ENCODE peak calls at places on chromosome 7, in ten cellular contexts. P is cardiac muscle cell; C is SJSA1; L is stimulated activated CD4-positive, alpha-beta T cell treated with anti-CD3 and anti-CD28 coated beads, Interleukin-15, amount 100 ng/mL, for 1 hour; F is psoas muscle; A is GF-D8; M is AML-193; T is nucleus accumbens; R is activated CD4-positive, alpha-beta T cell treated with anti-CD3 and anti-CD28 coated beads, Interleukin-2, amount 50 U/mL, for 1 hour; G is GM12892. Q is an unnamed sample.

GRCh38 chr7:33339074-33339805 is 209.9 kb downstream of the BBS9 start:
- DNase-seq in P (no peak), C (no peak), L (no peak), F (no peak), A (no peak), M (no peak), T (no peak), R (no peak), G (no peak), Q (no peak)

GRCh38 chr7:27134392-27134791 is 3.8 kb upstream of the HOXA4 start:
- DNase-seq in P (no peak), C (no peak), L (no peak), F (no peak), A (no peak), M (peak), T (no peak), R (no peak), G (no peak), Q (no peak)

GRCh38 chr7:137519964-137520363 is 176.4 kb upstream of the PTN start:
- DNase-seq in P (no peak), C (no peak), L (no peak), F (no peak), A (no peak), M (no peak), T (no peak), R (no peak), G (no peak), Q (no peak)

GRCh38 chr7:157466473-157467261 is 129.9 kb downstream of the DNAJB6 start:
- DNase-seq in P (no peak), C (no peak), L (no peak), F (no peak), A (no peak), M (no peak), T (no peak), R (no peak), G (no peak), Q (no peak)

GRCh38 chr7:85821926-85822325 is 635.1 kb upstream of the SEMA3D start:
- DNase-seq in P (no peak), C (no peak), L (no peak), F (no peak), A (no peak), M (no peak), T (no peak), R (no peak), G (no peak), Q (no peak)

GRCh38 chr7:422191-422885 is 97.3 kb downstream of the PDGFA start:
- DNase-seq in P (no peak), C (no peak), L (no peak), F (no peak), A (no peak), M (no peak), T (no peak), R (no peak), G (no peak), Q (no peak)

GRCh38 chr7:33836797-33837355 is 68.5 kb upstream of the BMPER start:
- DNase-seq in P (no peak), C (no peak), L (no peak), F (no peak), A (no peak), M (no peak), T (no peak), R (no peak), G (no peak), Q (no peak)

GRCh38 chr7:150857276-150858055 is 5.1 kb downstream of the AOC1 start:
- DNase-seq in P (no peak), C (no peak), L (no peak), F (no peak), A (no peak), M (no peak), T (no peak), R (no peak), G (no peak), Q (no peak)

GRCh38 chr7:19062216-19062615 is 55.2 kb downstream of the TWIST1 start:
- DNase-seq in P (no peak), C (no peak), L (no peak), F (no peak), A (no peak), M (no peak), T (no peak), R (no peak), G (no peak), Q (no peak)

GRCh38 chr7:50564630-50565558 is at the start of gene DDC:
- DNase-seq in P (no peak), C (no peak), L (no peak), F (no peak), A (no peak), M (no peak), T (no peak), R (no peak), G (no peak), Q (no peak)

GRCh38 chr7:139403601-139404000 is 43.9 kb downstream of the LUC7L2 start:
- DNase-seq in P (no peak), C (no peak), L (no peak), F (no peak), A (no peak), M (no peak), T (no peak), R (no peak), G (no peak), Q (no peak)

GRCh38 chr7:16801111-16801542 is 3.7 kb downstream of the AGR2 start:
- DNase-seq in P (peak), C (peak), L (no peak), F (no peak), A (peak), M (peak), T (no peak), R (no peak), G (no peak), Q (peak)

GRCh38 chr7:157551325-157552070 is 214.7 kb downstream of the DNAJB6 start:
- DNase-seq in P (no peak), C (no peak), L (no peak), F (no peak), A (no peak), M (no peak), T (no peak), R (no peak), G (no peak), Q (no peak)

GRCh38 chr7:157538735-157539134 is 201.9 kb downstream of the DNAJB6 start:
- DNase-seq in P (no peak), C (no peak), L (no peak), F (no peak), A (no peak), M (no peak), T (no peak), R (no peak), G (no peak), Q (no peak)

GRCh38 chr7:37732253-37732652 is 48.7 kb downstream of the GPR141 start:
- DNase-seq in P (peak), C (no peak), L (no peak), F (peak), A (peak), M (peak), T (no peak), R (no peak), G (no peak), Q (peak)

GRCh38 chr7:36289833-36290661 is 99.6 kb upstream of the ANLN start:
- DNase-seq in P (no peak), C (no peak), L (no peak), F (peak), A (no peak), M (no peak), T (no peak), R (no peak), G (no peak), Q (peak)

GRCh38 chr7:136104269-136104603 is 127.1 kb upstream of the MTPN start:
- DNase-seq in P (no peak), C (no peak), L (no peak), F (no peak), A (no peak), M (no peak), T (no peak), R (no peak), G (no peak), Q (no peak)

GRCh38 chr7:78218051-78218450 is 419.5 kb downstream of the PHTF2 start:
- DNase-seq in P (no peak), C (no peak), L (no peak), F (no peak), A (no peak), M (no peak), T (no peak), R (no peak), G (no peak), Q (no peak)

GRCh38 chr7:2666130-2666529 is 21.9 kb upstream of the AMZ1 start:
- DNase-seq in P (no peak), C (no peak), L (no peak), F (no peak), A (no peak), M (no peak), T (no peak), R (no peak), G (no peak), Q (no peak)

GRCh38 chr7:50555594-50556140 is 9.5 kb downstream of the DDC start:
- DNase-seq in P (no peak), C (no peak), L (no peak), F (no peak), A (no peak), M (no peak), T (no peak), R (no peak), G (no peak), Q (no peak)

GRCh38 chr7:74083928-74084721 is 521 bp downstream of the LIMK1 start:
- DNase-seq in P (peak), C (peak), L (no peak), F (peak), A (no peak), M (no peak), T (no peak), R (no peak), G (no peak), Q (peak)

GRCh38 chr7:90903856-90904255 is 307.7 kb downstream of the CDK14 start:
- DNase-seq in P (no peak), C (no peak), L (no peak), F (no peak), A (no peak), M (no peak), T (no peak), R (no peak), G (no peak), Q (no peak)

GRCh38 chr7:55524558-55525310 is 47.6 kb downstream of the VOPP1 start:
- DNase-seq in P (no peak), C (no peak), L (no peak), F (no peak), A (no peak), M (no peak), T (no peak), R (no peak), G (no peak), Q (peak)

GRCh38 chr7:6443372-6443941 is 4.3 kb downstream of the DAGLB start:
- DNase-seq in P (no peak), C (peak), L (no peak), F (no peak), A (no peak), M (no peak), T (no peak), R (no peak), G (no peak), Q (no peak)

GRCh38 chr7:26681819-26682418 is 182.5 kb downstream of the SKAP2 start:
- DNase-seq in P (peak), C (peak), L (no peak), F (no peak), A (no peak), M (peak), T (no peak), R (no peak), G (no peak), Q (peak)

GRCh38 chr7:122743211-122743610 is 40.5 kb upstream of the RNF148 start:
- DNase-seq in P (no peak), C (no peak), L (no peak), F (no peak), A (no peak), M (no peak), T (no peak), R (no peak), G (no peak), Q (no peak)